ENCODE peak calls at places on chromosomes 13 and 19, in six cellular contexts. One of them, this sample, is unnamed.

GRCh38 chr19:6047741-6048231 is 62.5 kb downstream of the RFX2 start:
- DNase-seq in HTR-8/SVneo: peak
- DNase-seq in EH: peak
- DNase-seq in mucosa of gallbladder: peak
- DNase-seq in CD8-positive, alpha-beta memory T cell: no peak
- DNase-seq in kidney epithelial cell: no peak
- DNase-seq in this sample: peak

GRCh38 chr13:45434556-45435371 is 16.6 kb upstream of the SLC25A30 start:
- DNase-seq in HTR-8/SVneo: no peak
- DNase-seq in EH: no peak
- DNase-seq in mucosa of gallbladder: no peak
- DNase-seq in CD8-positive, alpha-beta memory T cell: no peak
- DNase-seq in kidney epithelial cell: no peak
- DNase-seq in this sample: no peak

GRCh38 chr19:39592381-39592780 is 9.9 kb upstream of the LGALS13 start:
- DNase-seq in HTR-8/SVneo: no peak
- DNase-seq in EH: no peak
- DNase-seq in mucosa of gallbladder: no peak
- DNase-seq in CD8-positive, alpha-beta memory T cell: no peak
- DNase-seq in kidney epithelial cell: no peak
- DNase-seq in this sample: no peak

GRCh38 chr19:4049432-4049831 is 17.3 kb downstream of the ZBTB7A start:
- DNase-seq in HTR-8/SVneo: no peak
- DNase-seq in EH: no peak
- DNase-seq in mucosa of gallbladder: no peak
- DNase-seq in CD8-positive, alpha-beta memory T cell: no peak
- DNase-seq in kidney epithelial cell: no peak
- DNase-seq in this sample: no peak

GRCh38 chr13:99974939-99975561 is 3.5 kb upstream of the ZIC5 start:
- DNase-seq in HTR-8/SVneo: no peak
- DNase-seq in EH: no peak
- DNase-seq in mucosa of gallbladder: no peak
- DNase-seq in CD8-positive, alpha-beta memory T cell: no peak
- DNase-seq in kidney epithelial cell: no peak
- DNase-seq in this sample: no peak

GRCh38 chr13:39484506-39485313 is 118.3 kb downstream of the LHFPL6 start:
- DNase-seq in HTR-8/SVneo: no peak
- DNase-seq in EH: peak
- DNase-seq in mucosa of gallbladder: no peak
- DNase-seq in CD8-positive, alpha-beta memory T cell: no peak
- DNase-seq in kidney epithelial cell: no peak
- DNase-seq in this sample: peak

GRCh38 chr13:46286972-46287371 is 75.2 kb downstream of the LRRC63 start:
- DNase-seq in HTR-8/SVneo: no peak
- DNase-seq in EH: no peak
- DNase-seq in mucosa of gallbladder: no peak
- DNase-seq in CD8-positive, alpha-beta memory T cell: no peak
- DNase-seq in kidney epithelial cell: no peak
- DNase-seq in this sample: no peak

GRCh38 chr19:34244611-34245299 is 9.6 kb upstream of the GARRE1 start:
- DNase-seq in HTR-8/SVneo: no peak
- DNase-seq in EH: peak
- DNase-seq in mucosa of gallbladder: no peak
- DNase-seq in CD8-positive, alpha-beta memory T cell: no peak
- DNase-seq in kidney epithelial cell: no peak
- DNase-seq in this sample: no peak

GRCh38 chr19:6045108-6045507 is 65.2 kb downstream of the RFX2 start:
- DNase-seq in HTR-8/SVneo: no peak
- DNase-seq in EH: no peak
- DNase-seq in mucosa of gallbladder: peak
- DNase-seq in CD8-positive, alpha-beta memory T cell: no peak
- DNase-seq in kidney epithelial cell: no peak
- DNase-seq in this sample: no peak

GRCh38 chr19:32876919-32877285 is 7.3 kb upstream of the SLC7A9 start:
- DNase-seq in HTR-8/SVneo: no peak
- DNase-seq in EH: peak
- DNase-seq in mucosa of gallbladder: no peak
- DNase-seq in CD8-positive, alpha-beta memory T cell: no peak
- DNase-seq in kidney epithelial cell: no peak
- DNase-seq in this sample: peak

GRCh38 chr19:50480281-50481111 is 3.8 kb upstream of the GARIN5A start:
- DNase-seq in HTR-8/SVneo: no peak
- DNase-seq in EH: no peak
- DNase-seq in mucosa of gallbladder: no peak
- DNase-seq in CD8-positive, alpha-beta memory T cell: no peak
- DNase-seq in kidney epithelial cell: no peak
- DNase-seq in this sample: no peak

GRCh38 chr19:5150331-5150901 is 181.5 kb downstream of the KDM4B start:
- DNase-seq in HTR-8/SVneo: no peak
- DNase-seq in EH: no peak
- DNase-seq in mucosa of gallbladder: no peak
- DNase-seq in CD8-positive, alpha-beta memory T cell: no peak
- DNase-seq in kidney epithelial cell: no peak
- DNase-seq in this sample: no peak

GRCh38 chr13:98214707-98215106 is 37.6 kb upstream of the RNF113B start:
- DNase-seq in HTR-8/SVneo: no peak
- DNase-seq in EH: no peak
- DNase-seq in mucosa of gallbladder: peak
- DNase-seq in CD8-positive, alpha-beta memory T cell: no peak
- DNase-seq in kidney epithelial cell: no peak
- DNase-seq in this sample: no peak

GRCh38 chr13:78881054-78881453 is 222.1 kb upstream of the OBI1 start:
- DNase-seq in HTR-8/SVneo: no peak
- DNase-seq in EH: no peak
- DNase-seq in mucosa of gallbladder: no peak
- DNase-seq in CD8-positive, alpha-beta memory T cell: no peak
- DNase-seq in kidney epithelial cell: no peak
- DNase-seq in this sample: no peak

GRCh38 chr19:55545443-55545842 is at the start of gene SBK3:
- DNase-seq in HTR-8/SVneo: no peak
- DNase-seq in EH: no peak
- DNase-seq in mucosa of gallbladder: no peak
- DNase-seq in CD8-positive, alpha-beta memory T cell: no peak
- DNase-seq in kidney epithelial cell: no peak
- DNase-seq in this sample: no peak

GRCh38 chr19:17555929-17556813 is 722 bp downstream of the COLGALT1 start:
- DNase-seq in HTR-8/SVneo: peak
- DNase-seq in EH: peak
- DNase-seq in mucosa of gallbladder: peak
- DNase-seq in CD8-positive, alpha-beta memory T cell: no peak
- DNase-seq in kidney epithelial cell: no peak
- DNase-seq in this sample: peak

GRCh38 chr13:83880275-83881027 is 1.8 kb downstream of the SLITRK1 start:
- DNase-seq in HTR-8/SVneo: no peak
- DNase-seq in EH: no peak
- DNase-seq in mucosa of gallbladder: no peak
- DNase-seq in CD8-positive, alpha-beta memory T cell: no peak
- DNase-seq in kidney epithelial cell: no peak
- DNase-seq in this sample: no peak

GRCh38 chr19:46383171-46383815 is 30.1 kb downstream of the CCDC8 start:
- DNase-seq in HTR-8/SVneo: no peak
- DNase-seq in EH: no peak
- DNase-seq in mucosa of gallbladder: no peak
- DNase-seq in CD8-positive, alpha-beta memory T cell: no peak
- DNase-seq in kidney epithelial cell: no peak
- DNase-seq in this sample: no peak

GRCh38 chr19:18832331-18833140 is 777 bp downstream of the UPF1 start:
- DNase-seq in HTR-8/SVneo: no peak
- DNase-seq in EH: peak
- DNase-seq in mucosa of gallbladder: no peak
- DNase-seq in CD8-positive, alpha-beta memory T cell: peak
- DNase-seq in kidney epithelial cell: no peak
- DNase-seq in this sample: peak

GRCh38 chr13:107458269-107458668 is 757.1 kb downstream of the LIG4 start:
- DNase-seq in HTR-8/SVneo: no peak
- DNase-seq in EH: no peak
- DNase-seq in mucosa of gallbladder: no peak
- DNase-seq in CD8-positive, alpha-beta memory T cell: no peak
- DNase-seq in kidney epithelial cell: no peak
- DNase-seq in this sample: no peak

GRCh38 chr13:27079421-27079958 is 92.1 kb downstream of the USP12 start:
- DNase-seq in HTR-8/SVneo: peak
- DNase-seq in EH: peak
- DNase-seq in mucosa of gallbladder: no peak
- DNase-seq in CD8-positive, alpha-beta memory T cell: no peak
- DNase-seq in kidney epithelial cell: peak
- DNase-seq in this sample: peak

GRCh38 chr19:16525751-16526481 is 16.3 kb downstream of the CHERP start:
- DNase-seq in HTR-8/SVneo: no peak
- DNase-seq in EH: no peak
- DNase-seq in mucosa of gallbladder: no peak
- DNase-seq in CD8-positive, alpha-beta memory T cell: no peak
- DNase-seq in kidney epithelial cell: no peak
- DNase-seq in this sample: no peak

GRCh38 chr13:67075239-67075638 is 154.9 kb downstream of the PCDH9 start:
- DNase-seq in HTR-8/SVneo: no peak
- DNase-seq in EH: peak
- DNase-seq in mucosa of gallbladder: no peak
- DNase-seq in CD8-positive, alpha-beta memory T cell: no peak
- DNase-seq in kidney epithelial cell: no peak
- DNase-seq in this sample: no peak

GRCh38 chr13:101115762-101116161 is 300.5 kb downstream of the NALCN start:
- DNase-seq in HTR-8/SVneo: no peak
- DNase-seq in EH: peak
- DNase-seq in mucosa of gallbladder: no peak
- DNase-seq in CD8-positive, alpha-beta memory T cell: no peak
- DNase-seq in kidney epithelial cell: no peak
- DNase-seq in this sample: no peak

GRCh38 chr13:110109910-110110309 is 197.0 kb downstream of the COL4A1 start:
- DNase-seq in HTR-8/SVneo: no peak
- DNase-seq in EH: peak
- DNase-seq in mucosa of gallbladder: peak
- DNase-seq in CD8-positive, alpha-beta memory T cell: no peak
- DNase-seq in kidney epithelial cell: no peak
- DNase-seq in this sample: peak

GRCh38 chr13:50911051-50911690 is 1.6 kb downstream of the RNASEH2B start:
- DNase-seq in HTR-8/SVneo: no peak
- DNase-seq in EH: peak
- DNase-seq in mucosa of gallbladder: no peak
- DNase-seq in CD8-positive, alpha-beta memory T cell: peak
- DNase-seq in kidney epithelial cell: no peak
- DNase-seq in this sample: peak

GRCh38 chr13:106513025-106513424 is 22.4 kb downstream of the EFNB2 start:
- DNase-seq in HTR-8/SVneo: no peak
- DNase-seq in EH: peak
- DNase-seq in mucosa of gallbladder: no peak
- DNase-seq in CD8-positive, alpha-beta memory T cell: no peak
- DNase-seq in kidney epithelial cell: peak
- DNase-seq in this sample: peak

GRCh38 chr13:67137044-67137735 is 92.9 kb downstream of the PCDH9 start:
- DNase-seq in HTR-8/SVneo: no peak
- DNase-seq in EH: no peak
- DNase-seq in mucosa of gallbladder: no peak
- DNase-seq in CD8-positive, alpha-beta memory T cell: no peak
- DNase-seq in kidney epithelial cell: no peak
- DNase-seq in this sample: no peak

GRCh38 chr19:40806385-40807146 is 7.6 kb downstream of the EGLN2 start:
- DNase-seq in HTR-8/SVneo: peak
- DNase-seq in EH: peak
- DNase-seq in mucosa of gallbladder: peak
- DNase-seq in CD8-positive, alpha-beta memory T cell: peak
- DNase-seq in kidney epithelial cell: peak
- DNase-seq in this sample: no peak

GRCh38 chr13:35057858-35058257 is 115.8 kb downstream of the NBEA start:
- DNase-seq in HTR-8/SVneo: no peak
- DNase-seq in EH: no peak
- DNase-seq in mucosa of gallbladder: no peak
- DNase-seq in CD8-positive, alpha-beta memory T cell: no peak
- DNase-seq in kidney epithelial cell: no peak
- DNase-seq in this sample: no peak

GRCh38 chr13:49935171-49936084 is 712 bp downstream of the SPRYD7 start:
- DNase-seq in HTR-8/SVneo: peak
- DNase-seq in EH: peak
- DNase-seq in mucosa of gallbladder: peak
- DNase-seq in CD8-positive, alpha-beta memory T cell: peak
- DNase-seq in kidney epithelial cell: no peak
- DNase-seq in this sample: peak

GRCh38 chr19:45113628-45114027 is 20.6 kb downstream of the PPP1R37 start:
- DNase-seq in HTR-8/SVneo: no peak
- DNase-seq in EH: no peak
- DNase-seq in mucosa of gallbladder: peak
- DNase-seq in CD8-positive, alpha-beta memory T cell: no peak
- DNase-seq in kidney epithelial cell: no peak
- DNase-seq in this sample: no peak

GRCh38 chr13:110714798-110715394 is 1.4 kb downstream of the ING1 start:
- DNase-seq in HTR-8/SVneo: no peak
- DNase-seq in EH: peak
- DNase-seq in mucosa of gallbladder: peak
- DNase-seq in CD8-positive, alpha-beta memory T cell: no peak
- DNase-seq in kidney epithelial cell: no peak
- DNase-seq in this sample: no peak

GRCh38 chr13:91904005-91904404 is 505.6 kb downstream of the GPC5 start:
- DNase-seq in HTR-8/SVneo: no peak
- DNase-seq in EH: no peak
- DNase-seq in mucosa of gallbladder: no peak
- DNase-seq in CD8-positive, alpha-beta memory T cell: no peak
- DNase-seq in kidney epithelial cell: peak
- DNase-seq in this sample: no peak

GRCh38 chr19:42241279-42241678 is 1.1 kb downstream of the GSK3A start:
- DNase-seq in HTR-8/SVneo: no peak
- DNase-seq in EH: no peak
- DNase-seq in mucosa of gallbladder: no peak
- DNase-seq in CD8-positive, alpha-beta memory T cell: no peak
- DNase-seq in kidney epithelial cell: no peak
- DNase-seq in this sample: no peak

GRCh38 chr13:25192052-25192451 is 20.0 kb upstream of the AMER2 start:
- DNase-seq in HTR-8/SVneo: no peak
- DNase-seq in EH: no peak
- DNase-seq in mucosa of gallbladder: no peak
- DNase-seq in CD8-positive, alpha-beta memory T cell: no peak
- DNase-seq in kidney epithelial cell: no peak
- DNase-seq in this sample: no peak

GRCh38 chr19:8663920-8664670 is 33.7 kb downstream of the NFILZ start:
- DNase-seq in HTR-8/SVneo: no peak
- DNase-seq in EH: no peak
- DNase-seq in mucosa of gallbladder: no peak
- DNase-seq in CD8-positive, alpha-beta memory T cell: peak
- DNase-seq in kidney epithelial cell: no peak
- DNase-seq in this sample: no peak

GRCh38 chr13:75550159-75550567 is 572 bp downstream of the UCHL3 start:
- DNase-seq in HTR-8/SVneo: peak
- DNase-seq in EH: peak
- DNase-seq in mucosa of gallbladder: no peak
- DNase-seq in CD8-positive, alpha-beta memory T cell: peak
- DNase-seq in kidney epithelial cell: no peak
- DNase-seq in this sample: peak

This sample was measured in M059J.